ENCODE peak calls at places on chromosomes 11 and 22, in seven cellular contexts. U is gastrocnemius medialis, T is body of pancreas, D is dorsolateral prefrontal cortex, V is progenitor cell of endocrine pancreas, C is tibial nerve, I is endodermal cell. K is an unnamed sample.

GRCh38 chr11:13126430-13126829 is 117.3 kb downstream of the RASSF10 start:
- DNase-seq in I (no peak), T (no peak), V (no peak), D (no peak), C (no peak), U (no peak), K (no peak)

GRCh38 chr11:111942826-111943225 is 5.7 kb downstream of the DIXDC1 start:
- DNase-seq in I (no peak), C (no peak), V (no peak), D (no peak), U (no peak), T (no peak), K (no peak)

GRCh38 chr11:65575568-65576231 is at the start of gene EHBP1L1:
- DNase-seq in C (no peak), V (no peak), T (peak), D (no peak), I (peak), U (peak), K (no peak)

GRCh38 chr11:117620131-117620530 is 176.9 kb downstream of the DSCAML1 start:
- DNase-seq in T (no peak), U (no peak), I (no peak), C (no peak), V (no peak), D (no peak), K (no peak)

GRCh38 chr11:128399186-128399585 is 188.2 kb downstream of the ETS1 start:
- DNase-seq in C (no peak), V (no peak), U (peak), D (no peak), T (no peak), I (no peak), K (no peak)

GRCh38 chr22:40332319-40332781 is 13.9 kb upstream of the ADSL start:
- DNase-seq in C (no peak), V (no peak), T (no peak), D (no peak), U (no peak), I (peak), K (no peak)

GRCh38 chr22:48955351-48956311 is 872.0 kb downstream of the BRD1 start:
- DNase-seq in U (no peak), V (no peak), D (peak), I (peak), C (no peak), T (no peak), K (peak)

GRCh38 chr11:12274558-12275197 is 102.7 kb upstream of the PARVA start:
- DNase-seq in C (no peak), D (no peak), V (no peak), U (no peak), I (peak), T (no peak), K (no peak)

GRCh38 chr11:47847537-47847891 is 636 bp downstream of the NUP160 start:
- DNase-seq in I (no peak), T (no peak), C (no peak), U (no peak), V (no peak), D (no peak), K (no peak)

GRCh38 chr22:35736701-35737100 is 19.0 kb downstream of the APOL5 start:
- DNase-seq in C (no peak), T (no peak), D (no peak), I (no peak), V (no peak), U (no peak), K (no peak)

GRCh38 chr11:94088906-94089305 is 39.7 kb upstream of the PANX1 start:
- DNase-seq in C (no peak), D (no peak), V (no peak), U (no peak), I (no peak), T (no peak), K (no peak)

GRCh38 chr11:60711316-60711715 is 11.9 kb downstream of the MS4A8 start:
- DNase-seq in V (no peak), U (no peak), C (no peak), I (no peak), T (peak), D (no peak), K (no peak)

GRCh38 chr11:60705895-60706294 is 6.5 kb downstream of the MS4A8 start:
- DNase-seq in I (peak), U (no peak), C (no peak), D (no peak), T (no peak), V (no peak), K (no peak)

GRCh38 chr11:60706931-60707330 is 7.5 kb downstream of the MS4A8 start:
- DNase-seq in T (no peak), I (no peak), U (no peak), D (no peak), C (no peak), V (no peak), K (no peak)

DNA sequence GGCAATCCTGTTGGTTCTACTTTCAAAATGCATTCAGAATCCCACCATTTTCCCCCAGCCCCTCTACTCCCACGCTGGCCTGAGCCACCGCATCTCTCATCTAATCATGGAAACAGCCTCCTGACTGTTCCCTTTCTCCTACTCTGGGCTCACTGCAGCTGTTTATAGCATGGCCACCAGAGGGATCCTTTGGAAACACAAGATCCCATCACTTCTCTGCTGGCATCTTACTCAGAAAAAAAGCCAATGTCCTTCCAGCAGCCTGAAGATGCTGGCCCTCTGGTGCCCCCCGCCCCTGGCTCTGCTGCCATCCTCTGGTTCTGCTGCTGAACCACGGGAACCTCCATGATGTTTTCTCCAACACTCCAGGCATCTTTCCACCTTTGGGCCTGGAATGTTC is 11.1 kb downstream of the MS4A8 start:
- DNase-seq in U (no peak), C (no peak), T (no peak), V (no peak), D (no peak), I (peak), K (no peak)
- TF ChIP-seq CTCF in U (no peak), C (no peak), T (no peak), V (no peak), D (no peak), I (peak), K (no peak)

DNA sequence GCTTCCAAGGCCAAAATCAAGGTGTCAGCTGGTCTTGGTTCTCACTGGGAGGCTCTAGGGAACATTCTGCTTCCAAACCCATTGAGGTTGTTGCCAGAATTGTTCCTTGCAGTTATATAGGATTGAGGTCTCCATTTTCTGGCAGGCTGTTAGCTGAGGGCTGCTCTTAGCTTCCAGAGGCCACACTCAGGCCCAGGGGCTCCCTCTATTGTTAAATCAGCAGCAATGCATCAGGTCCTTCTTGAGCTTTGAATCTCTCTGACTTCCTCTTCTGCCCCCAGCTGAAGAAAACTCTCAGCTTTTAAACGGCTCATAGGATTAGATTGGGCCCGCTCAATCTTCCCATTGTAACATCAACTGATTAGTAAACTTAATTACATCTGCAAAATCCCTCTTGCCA is 39.3 kb upstream of the BSX start:
- DNase-seq in V (no peak), U (no peak), C (peak), T (peak), I (peak), D (no peak), K (no peak)
- TF ChIP-seq CTCF in V (peak), U (no peak), C (peak), T (no peak), I (peak), D (no peak), K (no peak)

DNA sequence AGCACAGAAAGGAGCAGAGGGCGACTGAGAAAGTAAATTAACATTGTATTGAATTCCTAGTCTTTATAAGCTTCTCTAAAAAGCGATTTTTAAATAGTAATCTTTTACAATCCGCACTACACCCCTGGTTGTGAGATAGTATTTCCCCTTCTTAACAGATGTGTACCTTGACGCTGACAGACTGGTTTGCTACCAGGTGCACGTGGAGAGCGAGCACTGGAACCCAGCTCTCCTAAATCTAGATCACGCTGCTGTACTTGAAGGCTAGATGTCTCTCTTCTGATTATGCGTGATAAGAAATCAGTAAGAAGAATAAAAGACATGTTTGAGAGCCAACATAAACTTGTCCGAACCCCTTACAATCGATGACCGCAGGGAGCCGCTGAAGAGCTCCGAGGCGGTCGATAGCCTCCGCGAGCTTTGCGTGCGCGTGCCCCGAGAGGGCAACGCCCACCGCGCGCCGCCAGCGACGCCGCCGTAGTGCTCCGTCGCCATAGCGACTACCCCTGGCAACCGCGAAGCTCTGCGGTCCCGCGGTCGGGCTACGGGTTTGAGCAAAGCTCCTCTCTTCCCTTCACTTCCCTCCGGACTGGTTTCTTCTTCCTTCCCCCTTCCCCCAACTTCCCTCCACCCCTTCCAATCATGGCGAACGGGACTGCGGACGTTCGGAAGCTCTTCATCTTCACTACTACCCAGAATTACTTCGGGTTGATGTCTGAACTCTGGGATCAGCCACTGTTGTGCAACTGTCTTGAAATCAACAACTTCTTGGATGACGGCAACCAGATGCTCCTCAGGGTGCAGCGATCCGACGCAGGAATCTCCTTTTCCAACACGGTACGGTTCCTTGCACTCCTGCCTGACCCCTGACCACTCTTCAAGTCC is at the start of gene DYNC2H1:
- DNase-seq in C (peak), T (peak), D (peak), V (peak), I (peak), U (peak), K (peak)
- TF ChIP-seq CTCF in C (peak), T (peak), D (peak), V (peak), I (peak), U (peak), K (peak)

GRCh38 chr11:123132881-123133280 is 62.2 kb downstream of the CLMP start:
- DNase-seq in D (no peak), U (no peak), T (no peak), V (no peak), I (no peak), C (no peak), K (no peak)

GRCh38 chr11:123135863-123136446 is 59.1 kb downstream of the CLMP start:
- DNase-seq in V (no peak), I (no peak), T (no peak), U (no peak), D (no peak), C (peak), K (no peak)

GRCh38 chr11:123143476-123143875 is 51.6 kb downstream of the CLMP start:
- DNase-seq in V (no peak), U (no peak), C (no peak), T (no peak), D (no peak), I (no peak), K (no peak)

GRCh38 chr11:123139206-123139605 is 55.8 kb downstream of the CLMP start:
- DNase-seq in I (no peak), D (no peak), C (no peak), U (no peak), T (no peak), V (no peak), K (no peak)

GRCh38 chr11:123137496-123138270 is 57.4 kb downstream of the CLMP start:
- DNase-seq in D (peak), I (peak), T (peak), V (no peak), C (peak), U (peak), K (peak)
- TF ChIP-seq CTCF in D (no peak), I (no peak), T (no peak), V (no peak), C (no peak), U (no peak), K (no peak)

GRCh38 chr11:122910775-122911174 is 28.2 kb downstream of the JHY start:
- DNase-seq in C (no peak), V (no peak), I (no peak), U (no peak), D (no peak), T (no peak), K (no peak)
- TF ChIP-seq CTCF in C (peak), V (peak), I (peak), U (no peak), D (peak), T (no peak), K (no peak)